ENCODE peak calls at places on chromosome 18, in seven cellular contexts. F is IMR-90, E is neuronal stem cell, M is H9, W is H1, C is trophoblast cell, O is mesenchymal stem cell. B is an unnamed sample.
A peak's percentile ranks its signal among the peaks of the same experiment; 100 is the strongest.

GRCh38 chr18:13436596-13436995 is 218.0 kb downstream of the LDLRAD4 start:
- DNase-seq in F (no peak), E (no peak), M (no peak), W (no peak), C (no peak), O (no peak), B (no peak)

GRCh38 chr18:13577091-13577697 is 149.2 kb downstream of the FAM210A start:
- DNase-seq in F (peak; percentile 7), E (no peak), M (no peak), W (no peak), C (peak; percentile 49), O (no peak), B (no peak)

GRCh38 chr18:32019251-32019943 is 772 bp downstream of the RNF125 start:
- DNase-seq in F (no peak), E (peak; percentile 26), M (peak; percentile 49), W (peak; percentile 69), C (peak; percentile 11), O (peak; percentile 41), B (peak; percentile 65)

GRCh38 chr18:3889121-3889520 is 439.1 kb downstream of the TGIF1 start:
- DNase-seq in F (peak; percentile 15), E (no peak), M (no peak), W (no peak), C (no peak), O (no peak), B (no peak)

GRCh38 chr18:34661464-34662087 is 48.5 kb upstream of the DTNA start:
- DNase-seq in F (peak; percentile 51), E (peak; percentile 61), M (peak; percentile 45), W (no peak), C (peak; percentile 70), O (peak; percentile 68), B (peak; percentile 91)

GRCh38 chr18:49368876-49369440 is 91.5 kb downstream of the DYM start:
- DNase-seq in F (no peak), E (no peak), M (peak; percentile 35), W (no peak), C (no peak), O (no peak), B (peak; percentile 4)

GRCh38 chr18:36733150-36733549 is 95.7 kb downstream of the TPGS2 start:
- DNase-seq in F (no peak), E (no peak), M (no peak), W (no peak), C (no peak), O (no peak), B (no peak)

GRCh38 chr18:50982086-50982801 is 14.4 kb downstream of the ELAC1 start:
- DNase-seq in F (no peak), E (no peak), M (no peak), W (no peak), C (no peak), O (no peak), B (no peak)

GRCh38 chr18:79915161-79916127 is 36.0 kb downstream of the SLC66A2 start:
- DNase-seq in F (no peak), E (no peak), M (peak; percentile 39), W (peak; percentile 45), C (no peak), O (no peak), B (no peak)

GRCh38 chr18:36195427-36196122 is 8.3 kb downstream of the MOCOS start:
- DNase-seq in F (no peak), E (no peak), M (no peak), W (no peak), C (no peak), O (no peak), B (no peak)

GRCh38 chr18:2715990-2716389 is 60.5 kb downstream of the SMCHD1 start:
- DNase-seq in F (peak; percentile 68), E (no peak), M (no peak), W (no peak), C (no peak), O (peak; percentile 62), B (no peak)

GRCh38 chr18:28690836-28691835 is 514.2 kb upstream of the CDH2 start:
- DNase-seq in F (no peak), E (no peak), M (no peak), W (no peak), C (no peak), O (no peak), B (no peak)

GRCh38 chr18:11800947-11801346 is 50.3 kb upstream of the CHMP1B start:
- DNase-seq in F (no peak), E (no peak), M (no peak), W (no peak), C (peak; percentile 41), O (no peak), B (no peak)

GRCh38 chr18:70289351-70290330 is 796 bp downstream of the SOCS6 start:
- DNase-seq in F (peak; percentile 31), E (peak; percentile 36), M (peak; percentile 43), W (peak; percentile 72), C (peak; percentile 50), O (peak; percentile 38), B (peak; percentile 62)

GRCh38 chr18:7766383-7766782 is 199.3 kb downstream of the PTPRM start:
- DNase-seq in F (no peak), E (no peak), M (peak; percentile 36), W (no peak), C (no peak), O (no peak), B (no peak)

GRCh38 chr18:11570073-11570588 is 39.3 kb upstream of the SLC35G4 start:
- DNase-seq in F (no peak), E (no peak), M (peak; percentile 47), W (peak; percentile 48), C (no peak), O (no peak), B (no peak)

GRCh38 chr18:48866028-48866733 is 84.6 kb downstream of the SMAD7 start:
- DNase-seq in F (peak; percentile 85), E (no peak), M (no peak), W (no peak), C (no peak), O (no peak), B (no peak)

GRCh38 chr18:46134920-46135675 is 30.9 kb downstream of the HAUS1 start:
- DNase-seq in F (no peak), E (no peak), M (no peak), W (no peak), C (no peak), O (no peak), B (peak; percentile 22)

GRCh38 chr18:50866765-50867164 is 12.2 kb upstream of the ME2 start:
- DNase-seq in F (no peak), E (no peak), M (no peak), W (no peak), C (peak; percentile 48), O (no peak), B (no peak)

GRCh38 chr18:48173557-48173956 is 235.6 kb downstream of the ZBTB7C start:
- DNase-seq in F (no peak), E (no peak), M (no peak), W (no peak), C (no peak), O (no peak), B (no peak)

DNA sequence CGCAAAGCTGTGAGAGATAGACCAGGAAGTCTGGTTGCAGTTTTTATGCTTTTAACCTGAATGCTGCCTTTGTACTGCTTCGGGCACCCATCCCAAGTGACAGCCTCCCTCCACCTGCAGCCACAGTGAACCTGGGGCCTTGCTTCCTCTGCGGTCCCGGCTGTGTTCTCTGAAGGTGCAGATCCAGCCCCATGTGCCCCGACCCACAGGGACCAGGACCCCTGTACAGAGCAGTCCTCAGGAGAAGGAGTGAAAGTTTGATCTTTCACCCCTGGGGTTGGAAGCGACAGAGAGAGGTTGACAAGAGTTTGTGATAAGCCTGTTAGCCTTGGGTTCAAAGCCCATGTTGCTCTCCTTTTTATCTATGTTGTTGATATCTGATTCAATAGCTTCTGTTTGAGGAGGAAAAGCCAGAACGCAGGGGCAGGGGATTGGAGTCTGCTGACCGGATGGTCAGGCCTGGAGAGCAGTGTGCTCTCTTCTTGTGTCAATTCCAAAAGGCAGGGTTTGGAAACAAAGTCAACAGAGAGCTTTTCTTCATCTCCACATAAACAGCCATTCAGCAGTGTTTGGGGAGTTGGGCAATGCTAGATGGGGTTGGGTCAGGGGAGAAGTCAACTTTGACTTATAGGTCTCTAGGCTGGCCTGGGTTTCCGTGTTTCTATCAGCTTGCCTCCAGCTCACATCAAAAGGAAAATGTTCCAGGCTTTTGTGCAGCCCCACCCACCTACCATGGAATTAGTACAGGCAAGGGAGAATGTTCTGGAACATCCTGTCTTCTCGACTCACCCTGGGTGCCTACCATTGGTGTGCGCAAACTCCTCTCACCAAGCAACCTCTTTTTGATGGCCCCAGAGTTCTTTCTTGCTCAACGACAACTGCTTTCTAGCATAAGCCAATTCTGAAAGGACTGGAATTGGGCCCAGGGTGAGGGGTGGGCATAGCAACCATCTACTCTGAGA is 214.9 kb downstream of the ALPK2 start:
- DNase-seq in F (no peak), E (no peak), M (no peak), W (no peak), C (no peak), O (no peak), B (peak; percentile 22)
- H3K79me1 ChIP-seq in F (no peaks in the 10 kb centered on the region), E (no peaks in the 10 kb centered on the region), M (no peaks in the 10 kb centered on the region), W (no peaks in the 10 kb centered on the region), C (no peaks in the 10 kb centered on the region), O (no peaks in the 10 kb centered on the region), B (no peaks in the 10 kb centered on the region)

DNA sequence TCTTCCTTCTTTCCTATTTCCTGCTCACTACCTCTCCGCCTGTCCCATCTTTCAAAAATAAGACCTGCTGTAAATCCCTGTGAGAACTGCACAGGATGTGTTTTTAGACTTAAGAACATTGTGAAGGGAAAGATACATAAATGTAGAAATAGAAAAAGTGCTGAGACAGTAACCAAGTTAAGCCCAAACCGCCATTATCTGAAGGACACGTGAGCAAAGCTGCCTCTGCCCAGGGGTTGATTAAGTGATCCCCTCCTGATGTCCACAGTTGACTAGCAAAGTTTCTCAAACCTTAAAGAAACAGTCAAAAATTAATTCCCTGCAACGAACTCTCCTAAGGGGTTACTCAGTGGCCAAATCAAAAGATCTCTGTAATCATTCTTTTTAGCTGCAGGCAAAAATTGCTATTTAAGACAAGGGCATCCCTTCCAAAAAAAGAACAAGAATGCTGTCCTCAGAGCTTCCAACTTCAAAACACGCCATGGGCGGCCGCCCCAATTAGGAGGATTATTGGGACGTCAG is 48.2 kb downstream of the ZNF516 start:
- DNase-seq in F (no peak), E (no peak), M (no peak), W (no peak), C (no peak), O (no peak), B (no peak)
- H3K4me1 ChIP-seq in F (peaks cover 37% of the 10 kb centered on the region), E (peaks cover 33% of the 10 kb centered on the region), M (peaks cover 2% of the 10 kb centered on the region), W (peaks cover 2% of the 10 kb centered on the region), C (peaks cover 8% of the 10 kb centered on the region), O (peaks cover 43% of the 10 kb centered on the region), B (peaks cover 9% of the 10 kb centered on the region)

DNA sequence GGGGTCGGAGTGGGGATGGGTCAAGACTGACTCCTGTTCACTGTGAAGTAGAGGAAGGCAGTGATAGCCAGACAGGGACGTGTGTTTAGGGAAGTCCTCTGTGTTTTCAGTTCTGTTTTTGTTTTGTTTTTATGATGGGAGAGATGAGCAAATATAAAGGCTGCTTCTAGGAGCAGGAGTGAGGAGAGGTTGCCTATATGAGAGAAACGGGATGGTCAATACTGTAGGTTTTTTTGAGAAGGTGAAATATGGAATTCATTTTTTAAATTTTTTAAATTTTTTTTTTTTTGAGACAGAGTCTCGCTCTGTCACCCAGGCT is 3.8 kb upstream of the RMC1 start:
- DNase-seq in F (no peak), E (no peak), M (no peak), W (no peak), C (no peak), O (no peak), B (no peak)
- H3K79me1 ChIP-seq in F (peaks cover 17% of the 10 kb centered on the region), E (no peaks in the 10 kb centered on the region), M (no peaks in the 10 kb centered on the region), W (no peaks in the 10 kb centered on the region), C (peaks cover 8% of the 10 kb centered on the region), O (peaks cover 6% of the 10 kb centered on the region), B (no peaks in the 10 kb centered on the region)

DNA sequence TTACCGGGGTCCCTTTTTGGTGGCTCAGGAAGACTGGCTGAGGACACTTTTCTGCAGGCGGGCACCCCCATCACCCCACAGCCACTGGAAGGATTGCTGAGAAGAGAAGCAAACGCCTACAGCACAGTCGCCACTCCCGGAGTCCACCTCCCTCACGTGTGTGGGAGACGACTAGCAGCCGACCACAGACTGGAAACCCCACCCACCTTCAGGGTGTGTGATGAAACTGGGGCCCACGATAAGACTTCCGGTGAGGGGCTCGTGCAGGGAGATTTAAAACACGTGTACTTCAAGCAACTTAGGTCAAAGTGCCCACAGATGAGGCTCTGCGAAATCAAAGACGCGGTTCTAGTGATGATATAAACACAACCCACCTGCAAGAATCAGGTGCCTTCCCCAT is 26.3 kb downstream of the MBP start:
- DNase-seq in F (no peak), E (no peak), M (no peak), W (no peak), C (no peak), O (no peak), B (no peak)
- H3K4me1 ChIP-seq in F (peaks cover 36% of the 10 kb centered on the region), E (peaks cover 11% of the 10 kb centered on the region), M (peaks cover 8% of the 10 kb centered on the region), W (peaks cover 6% of the 10 kb centered on the region), C (peaks cover 17% of the 10 kb centered on the region), O (peaks cover 22% of the 10 kb centered on the region), B (no peaks in the 10 kb centered on the region)